ENCODE peak calls at places on chromosomes 13 and 19, in seven cellular contexts. U is CD8-positive, alpha-beta T cell; F is kidney epithelial cell; Y is choroid plexus epithelial cell; D is right lobe of liver; W is hepatocyte; V is upper lobe of right lung. T is an unnamed sample.

GRCh38 chr19:38740932-38741331 is 3.3 kb downstream of the CAPN12 start:
- DNase-seq in U (no peak), F (no peak), Y (no peak), D (no peak), W (no peak), V (no peak), T (no peak)

GRCh38 chr19:47232422-47233211 is 1.6 kb upstream of the BBC3 start:
- DNase-seq in U (no peak), F (no peak), Y (peak), D (no peak), W (no peak), V (no peak), T (no peak)

GRCh38 chr13:99086149-99086868 is 108.4 kb upstream of the DOCK9 start:
- DNase-seq in U (peak), F (no peak), Y (peak), D (peak), W (peak), V (peak), T (no peak)

GRCh38 chr13:41222259-41222852 is 28.0 kb upstream of the KBTBD7 start:
- DNase-seq in U (peak), F (peak), Y (peak), D (no peak), W (peak), V (no peak), T (no peak)

GRCh38 chr13:92806215-92806614 is 420.4 kb upstream of the GPC6 start:
- DNase-seq in U (no peak), F (no peak), Y (peak), D (no peak), W (no peak), V (no peak), T (no peak)

GRCh38 chr13:112895521-112896465 is 73.2 kb upstream of the MCF2L start:
- DNase-seq in U (no peak), F (no peak), Y (no peak), D (peak), W (no peak), V (no peak), T (no peak)

GRCh38 chr19:38647966-38648788 is 728 bp downstream of the ACTN4 start:
- DNase-seq in U (no peak), F (no peak), Y (no peak), D (no peak), W (peak), V (no peak), T (no peak)

GRCh38 chr13:91381371-91381770 is 17.1 kb upstream of the GPC5 start:
- DNase-seq in U (no peak), F (no peak), Y (peak), D (no peak), W (peak), V (no peak), T (no peak)

GRCh38 chr19:55585658-55586339 is 5.2 kb upstream of the ZNF579 start:
- DNase-seq in U (peak), F (no peak), Y (peak), D (peak), W (peak), V (peak), T (no peak)

GRCh38 chr19:19385131-19385899 is 20.2 kb upstream of the GATAD2A start:
- DNase-seq in U (peak), F (peak), Y (peak), D (peak), W (peak), V (peak), T (peak)

GRCh38 chr19:860481-861098 is 1.1 kb downstream of the CFD start:
- DNase-seq in U (peak), F (no peak), Y (peak), D (no peak), W (peak), V (peak), T (no peak)

DNA sequence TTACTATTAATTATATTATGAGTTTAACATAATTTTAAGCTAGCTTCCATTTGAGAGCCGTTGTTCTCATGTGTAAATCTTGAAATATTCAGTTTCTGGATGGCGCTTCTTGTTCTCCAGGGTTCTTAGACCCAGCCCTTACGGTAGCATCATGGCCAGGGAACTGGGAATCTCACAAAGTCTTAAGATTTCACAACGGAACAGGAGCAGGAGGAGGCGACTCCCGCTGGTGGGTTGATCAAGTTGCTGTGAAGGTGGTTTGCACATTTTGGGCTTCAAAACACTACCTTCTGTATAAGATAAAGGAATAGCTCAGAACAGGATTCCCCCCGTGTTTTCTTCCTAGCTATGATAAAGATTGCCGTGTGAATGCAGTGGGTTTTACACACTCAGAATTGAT is 2.8 kb downstream of the NAXD start:
- DNase-seq in U (no peak), F (no peak), Y (peak), D (no peak), W (no peak), V (no peak), T (no peak)
- TF ChIP-seq CTCF in U (no peak), F (no peak), Y (peak), D (no peak), W (no peak), V (no peak), T (no peak)

DNA sequence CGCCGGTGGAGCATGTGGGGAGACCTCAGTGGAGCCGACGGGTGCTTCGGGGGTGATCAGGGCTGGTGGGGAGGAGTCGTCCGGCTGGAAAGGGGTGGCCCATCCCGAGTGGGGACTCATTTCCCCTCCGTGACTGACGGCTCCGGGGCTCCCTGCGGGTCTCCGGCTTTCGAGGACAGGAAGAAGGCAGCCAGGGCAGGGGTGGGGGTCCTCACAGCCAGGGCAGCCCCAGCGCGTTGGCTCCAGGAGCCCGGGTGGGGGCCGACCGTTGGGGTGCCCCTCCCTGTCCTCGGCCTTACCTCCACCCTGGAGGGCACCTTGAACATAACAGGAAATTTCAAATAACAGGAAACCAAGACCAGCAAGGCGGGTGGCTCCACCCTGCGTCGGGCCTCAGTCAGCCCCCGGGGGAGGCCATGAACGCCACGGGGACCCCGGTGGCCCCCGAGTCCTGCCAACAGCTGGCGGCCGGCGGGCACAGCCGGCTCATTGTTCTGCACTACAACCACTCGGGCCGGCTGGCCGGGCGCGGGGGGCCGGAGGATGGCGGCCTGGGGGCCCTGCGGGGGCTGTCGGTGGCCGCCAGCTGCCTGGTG is at the start of gene S1PR4:
- DNase-seq in U (peak), F (no peak), Y (no peak), D (peak), W (peak), V (peak), T (no peak)
- H3K4me3 ChIP-seq in U (peak), F (no peak), Y (no peak), D (peak), W (no peak), V (peak), T (no peak)

GRCh38 chr13:22256111-22256639 is 585.3 kb downstream of the FGF9 start:
- DNase-seq in U (no peak), F (no peak), Y (no peak), D (no peak), W (no peak), V (no peak), T (no peak)
- TF ChIP-seq CTCF in U (no peak), F (peak), Y (no peak), D (peak), W (peak), V (peak), T (no peak)

DNA sequence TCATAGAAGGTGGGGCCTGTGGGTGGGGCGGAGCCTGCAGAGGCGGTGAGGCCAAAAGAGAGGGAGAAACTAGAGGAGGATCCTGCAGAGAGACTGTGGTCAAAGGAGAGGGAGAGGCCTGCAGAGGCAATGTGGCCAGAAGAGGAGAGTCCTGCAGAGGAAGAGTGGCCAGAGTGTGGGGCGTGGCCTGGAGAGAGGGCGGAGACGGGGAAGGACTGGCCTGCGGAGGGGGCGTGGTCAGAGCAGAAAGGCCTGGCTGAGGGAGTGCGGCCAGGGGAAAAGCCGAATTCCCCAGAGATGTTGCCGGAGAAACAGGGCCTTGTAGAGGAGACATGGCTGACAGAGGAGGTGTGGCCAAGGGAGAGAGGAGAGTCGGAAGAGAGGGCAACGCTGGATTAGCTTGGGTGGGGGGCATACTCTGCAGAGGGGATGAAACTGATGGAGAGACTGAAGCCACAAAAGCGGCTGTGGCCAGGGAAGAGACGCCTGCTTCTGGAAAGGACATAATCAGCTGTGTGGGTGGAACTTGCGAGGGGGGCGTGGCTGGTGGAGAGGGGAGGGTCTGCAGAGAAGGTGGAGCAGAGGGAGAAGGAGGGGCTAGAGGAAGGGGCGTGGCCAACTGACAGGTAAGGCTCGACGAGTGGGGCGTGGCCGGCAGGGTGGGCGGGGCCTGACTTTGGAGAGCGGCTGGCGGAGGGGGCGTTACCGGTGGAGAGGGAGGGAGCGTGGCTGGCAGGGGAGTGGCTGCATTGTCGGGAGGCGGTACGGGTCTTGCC is 2.5 kb downstream of the PRR36 start:
- DNase-seq in U (peak), F (peak), Y (peak), D (peak), W (peak), V (peak), T (peak)
- H3K4me3 ChIP-seq in U (peak), F (no peak), Y (peak), D (no peak), W (no peak), V (no peak), T (peak)

DNA sequence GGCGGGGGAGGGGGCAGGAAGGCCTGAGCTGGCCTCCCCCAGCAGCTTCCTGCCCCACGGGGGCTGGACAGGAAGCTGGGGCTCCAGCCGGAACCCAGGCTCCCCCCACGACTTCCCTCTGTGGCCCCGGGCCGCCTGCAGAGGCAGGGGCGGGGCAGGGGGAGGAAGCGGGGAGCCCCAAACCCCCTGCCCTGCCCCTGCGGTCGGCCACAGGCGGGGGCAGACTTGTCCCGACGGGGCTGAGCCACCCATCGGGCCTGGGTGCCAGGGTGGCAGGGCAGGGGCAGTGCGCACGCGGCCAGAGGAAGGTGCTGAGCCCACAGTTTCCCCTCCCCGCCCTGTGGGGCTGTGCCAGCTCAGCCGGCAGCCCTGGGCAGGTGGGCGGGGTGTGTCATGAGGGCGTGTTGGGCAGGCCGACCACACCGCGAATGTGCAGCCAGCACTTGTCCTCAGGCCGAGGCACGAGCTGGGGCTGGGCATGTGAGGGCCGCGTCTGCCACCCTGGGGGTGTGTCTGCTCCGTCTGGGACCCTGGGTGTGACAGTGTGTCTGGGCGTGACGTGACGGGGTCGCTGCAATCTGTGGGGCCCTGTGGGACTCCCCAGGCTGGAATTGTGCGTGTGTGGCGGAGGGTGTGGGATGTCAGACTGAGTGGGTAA is 17.7 kb downstream of the CCDC97 start:
- DNase-seq in U (peak), F (no peak), Y (peak), D (peak), W (no peak), V (peak), T (no peak)
- TF ChIP-seq CTCF in U (no peak), F (no peak), Y (no peak), D (no peak), W (no peak), V (no peak), T (no peak)

GRCh38 chr19:16289594-16289993 is 35.0 kb upstream of the KLF2 start:
- DNase-seq in U (no peak), F (no peak), Y (no peak), D (no peak), W (no peak), V (no peak), T (no peak)
- H3K4me3 ChIP-seq in U (no peak), F (no peak), Y (no peak), D (no peak), W (no peak), V (no peak), T (no peak)

DNA sequence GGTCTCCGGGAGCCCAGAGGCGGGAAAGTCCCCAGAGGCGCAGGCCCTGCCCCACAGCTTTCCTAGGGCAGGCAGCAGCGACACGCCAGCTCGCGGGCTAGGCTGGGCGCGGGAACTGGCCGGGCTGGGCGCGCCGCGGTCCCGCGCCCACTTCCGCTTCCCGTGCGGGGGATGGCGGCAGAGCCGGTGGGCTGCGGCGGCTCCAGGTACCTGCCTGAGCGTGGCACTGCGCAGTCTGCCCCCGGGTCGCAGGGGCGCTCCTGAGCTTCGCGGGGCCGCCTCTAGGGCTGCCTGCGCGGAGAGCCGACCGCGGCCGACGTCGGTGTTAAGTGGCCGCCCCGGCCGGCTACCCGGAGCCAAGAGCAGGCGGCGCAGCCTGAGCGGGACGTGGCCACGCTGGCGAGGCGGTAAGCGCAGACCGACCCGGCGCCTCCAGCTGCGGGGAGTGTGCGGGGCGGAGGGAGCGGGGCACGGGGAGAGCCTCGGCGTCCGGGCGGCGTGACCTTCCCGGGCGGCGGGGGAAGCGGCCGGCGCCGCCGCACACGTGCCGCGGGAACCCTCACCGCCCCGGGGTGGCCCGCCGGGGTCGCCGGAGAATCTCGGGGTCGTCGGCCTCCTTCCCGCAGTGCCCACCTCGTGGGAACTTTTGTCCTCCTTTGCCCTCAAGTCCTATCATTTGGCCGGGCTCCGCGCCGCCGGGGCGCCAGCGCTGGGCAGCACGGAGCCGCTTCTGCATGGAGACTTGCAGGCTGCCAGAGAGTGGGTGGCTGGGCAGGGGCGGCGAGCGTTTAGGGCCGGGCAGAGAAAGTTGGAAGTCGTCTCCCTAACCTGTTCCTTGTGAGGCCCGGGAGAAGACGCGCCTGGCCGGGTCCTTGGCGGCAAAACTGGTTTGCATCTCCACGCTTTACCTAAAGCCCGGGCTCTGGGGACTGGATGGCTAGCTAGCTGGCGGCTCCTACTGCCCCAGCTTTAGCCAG is 31.4 kb upstream of the MPHOSPH8 start:
- DNase-seq in U (peak), F (no peak), Y (peak), D (no peak), W (peak), V (peak), T (no peak)
- TF ChIP-seq CTCF in U (no peak), F (no peak), Y (no peak), D (no peak), W (no peak), V (peak), T (no peak)

DNA sequence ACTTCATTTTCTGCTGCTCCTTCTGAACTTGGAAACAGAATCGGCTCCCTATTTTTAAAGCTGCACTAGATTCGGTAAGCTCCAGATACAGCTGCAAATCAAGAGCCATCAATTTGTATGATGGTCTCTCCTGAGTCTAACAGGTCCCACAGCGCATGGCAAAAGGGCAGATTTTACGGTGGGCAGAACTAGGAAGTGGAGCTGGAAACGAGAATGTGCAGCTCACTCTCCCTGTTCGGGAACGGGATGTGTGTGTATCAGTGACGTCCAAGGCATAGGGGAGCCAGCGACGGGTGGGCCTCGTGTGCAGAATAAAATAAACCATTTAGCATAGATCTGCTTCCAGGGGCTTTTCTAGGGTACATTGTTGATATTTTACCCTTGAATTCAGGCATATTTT is 74.2 kb downstream of the COL4A1 start:
- DNase-seq in U (no peak), F (no peak), Y (no peak), D (no peak), W (no peak), V (no peak), T (no peak)
- H3K4me3 ChIP-seq in U (no peak), F (no peak), Y (no peak), D (no peak), W (no peak), V (peak), T (no peak)

GRCh38 chr13:78319101-78319627 is 284.2 kb downstream of the POU4F1 start:
- DNase-seq in U (no peak), F (no peak), Y (no peak), D (no peak), W (no peak), V (no peak), T (no peak)

GRCh38 chr13:78317030-78317429 is 286.3 kb downstream of the POU4F1 start:
- DNase-seq in U (no peak), F (no peak), Y (no peak), D (no peak), W (peak), V (no peak), T (no peak)
- TF ChIP-seq CTCF in U (no peak), F (no peak), Y (no peak), D (peak), W (peak), V (peak), T (no peak)

GRCh38 chr13:61414136-61414535 is 1.5 kb downstream of the PCDH20 start:
- DNase-seq in U (no peak), F (no peak), Y (no peak), D (no peak), W (no peak), V (no peak), T (no peak)
- H3K4me3 ChIP-seq in U (no peak), F (peak), Y (no peak), D (peak), W (peak), V (peak), T (no peak)

T was measured in AG09309.